ENCODE peak calls at places on chromosome 3, in seven cellular contexts. One of them, this sample, is unnamed.

GRCh38 chr3:194688207-194688711 is 2.6 kb downstream of the FAM43A start:
- DNase-seq in cerebellar cortex: no peak
- DNase-seq in Ammon's horn: no peak
- DNase-seq in breast epithelium: peak
- DNase-seq in stimulated activated CD8-positive, alpha-beta memory T cell treated with anti-CD3 and anti-CD28 coated beads, Interleukin-2, amount 100 ng/mL, for 1 hour: no peak
- DNase-seq in foreskin fibroblast: no peak
- DNase-seq in astrocyte of the spinal cord: peak
- DNase-seq in this sample: no peak

GRCh38 chr3:126481808-126482502 is 6.3 kb upstream of the ZXDC start:
- DNase-seq in cerebellar cortex: peak
- DNase-seq in Ammon's horn: no peak
- DNase-seq in breast epithelium: no peak
- DNase-seq in stimulated activated CD8-positive, alpha-beta memory T cell treated with anti-CD3 and anti-CD28 coated beads, Interleukin-2, amount 100 ng/mL, for 1 hour: no peak
- DNase-seq in foreskin fibroblast: peak
- DNase-seq in astrocyte of the spinal cord: peak
- DNase-seq in this sample: no peak

GRCh38 chr3:59979542-59979941 is 929.7 kb upstream of the CFAP20DC start:
- DNase-seq in cerebellar cortex: no peak
- DNase-seq in Ammon's horn: no peak
- DNase-seq in breast epithelium: no peak
- DNase-seq in stimulated activated CD8-positive, alpha-beta memory T cell treated with anti-CD3 and anti-CD28 coated beads, Interleukin-2, amount 100 ng/mL, for 1 hour: no peak
- DNase-seq in foreskin fibroblast: no peak
- DNase-seq in astrocyte of the spinal cord: no peak
- DNase-seq in this sample: no peak

GRCh38 chr3:146227486-146227885 is 23.4 kb downstream of the PLSCR4 start:
- DNase-seq in cerebellar cortex: peak
- DNase-seq in Ammon's horn: peak
- DNase-seq in breast epithelium: no peak
- DNase-seq in stimulated activated CD8-positive, alpha-beta memory T cell treated with anti-CD3 and anti-CD28 coated beads, Interleukin-2, amount 100 ng/mL, for 1 hour: no peak
- DNase-seq in foreskin fibroblast: no peak
- DNase-seq in astrocyte of the spinal cord: no peak
- DNase-seq in this sample: no peak

GRCh38 chr3:140588558-140588957 is 89.3 kb upstream of the TRIM42 start:
- DNase-seq in cerebellar cortex: no peak
- DNase-seq in Ammon's horn: no peak
- DNase-seq in breast epithelium: no peak
- DNase-seq in stimulated activated CD8-positive, alpha-beta memory T cell treated with anti-CD3 and anti-CD28 coated beads, Interleukin-2, amount 100 ng/mL, for 1 hour: no peak
- DNase-seq in foreskin fibroblast: no peak
- DNase-seq in astrocyte of the spinal cord: no peak
- DNase-seq in this sample: no peak

GRCh38 chr3:127158614-127159221 is 34.2 kb upstream of the PRR23E start:
- DNase-seq in cerebellar cortex: no peak
- DNase-seq in Ammon's horn: no peak
- DNase-seq in breast epithelium: no peak
- DNase-seq in stimulated activated CD8-positive, alpha-beta memory T cell treated with anti-CD3 and anti-CD28 coated beads, Interleukin-2, amount 100 ng/mL, for 1 hour: no peak
- DNase-seq in foreskin fibroblast: no peak
- DNase-seq in astrocyte of the spinal cord: peak
- DNase-seq in this sample: no peak

GRCh38 chr3:192130534-192131132 is 596.7 kb downstream of the FGF12 start:
- DNase-seq in cerebellar cortex: peak
- DNase-seq in Ammon's horn: peak
- DNase-seq in breast epithelium: peak
- DNase-seq in stimulated activated CD8-positive, alpha-beta memory T cell treated with anti-CD3 and anti-CD28 coated beads, Interleukin-2, amount 100 ng/mL, for 1 hour: no peak
- DNase-seq in foreskin fibroblast: no peak
- DNase-seq in astrocyte of the spinal cord: peak
- DNase-seq in this sample: peak

GRCh38 chr3:197345381-197345780 is 47.0 kb upstream of the DLG1 start:
- DNase-seq in cerebellar cortex: no peak
- DNase-seq in Ammon's horn: no peak
- DNase-seq in breast epithelium: no peak
- DNase-seq in stimulated activated CD8-positive, alpha-beta memory T cell treated with anti-CD3 and anti-CD28 coated beads, Interleukin-2, amount 100 ng/mL, for 1 hour: no peak
- DNase-seq in foreskin fibroblast: no peak
- DNase-seq in astrocyte of the spinal cord: no peak
- DNase-seq in this sample: no peak

GRCh38 chr3:110343376-110343775 is 728.2 kb upstream of the NECTIN3 start:
- DNase-seq in cerebellar cortex: no peak
- DNase-seq in Ammon's horn: no peak
- DNase-seq in breast epithelium: no peak
- DNase-seq in stimulated activated CD8-positive, alpha-beta memory T cell treated with anti-CD3 and anti-CD28 coated beads, Interleukin-2, amount 100 ng/mL, for 1 hour: no peak
- DNase-seq in foreskin fibroblast: peak
- DNase-seq in astrocyte of the spinal cord: peak
- DNase-seq in this sample: no peak

GRCh38 chr3:158273646-158274045 is 163.8 kb downstream of the RSRC1 start:
- DNase-seq in cerebellar cortex: no peak
- DNase-seq in Ammon's horn: no peak
- DNase-seq in breast epithelium: no peak
- DNase-seq in stimulated activated CD8-positive, alpha-beta memory T cell treated with anti-CD3 and anti-CD28 coated beads, Interleukin-2, amount 100 ng/mL, for 1 hour: no peak
- DNase-seq in foreskin fibroblast: no peak
- DNase-seq in astrocyte of the spinal cord: no peak
- DNase-seq in this sample: no peak

GRCh38 chr3:157810924-157811718 is 295.1 kb downstream of the SHOX2 start:
- DNase-seq in cerebellar cortex: no peak
- DNase-seq in Ammon's horn: no peak
- DNase-seq in breast epithelium: no peak
- DNase-seq in stimulated activated CD8-positive, alpha-beta memory T cell treated with anti-CD3 and anti-CD28 coated beads, Interleukin-2, amount 100 ng/mL, for 1 hour: no peak
- DNase-seq in foreskin fibroblast: no peak
- DNase-seq in astrocyte of the spinal cord: no peak
- DNase-seq in this sample: no peak

GRCh38 chr3:131388400-131388799 is 6.8 kb downstream of the NUDT16 start:
- DNase-seq in cerebellar cortex: no peak
- DNase-seq in Ammon's horn: no peak
- DNase-seq in breast epithelium: no peak
- DNase-seq in stimulated activated CD8-positive, alpha-beta memory T cell treated with anti-CD3 and anti-CD28 coated beads, Interleukin-2, amount 100 ng/mL, for 1 hour: no peak
- DNase-seq in foreskin fibroblast: peak
- DNase-seq in astrocyte of the spinal cord: no peak
- DNase-seq in this sample: no peak

GRCh38 chr3:53716998-53717397 is 129.2 kb downstream of the CHDH start:
- DNase-seq in cerebellar cortex: no peak
- DNase-seq in Ammon's horn: no peak
- DNase-seq in breast epithelium: no peak
- DNase-seq in stimulated activated CD8-positive, alpha-beta memory T cell treated with anti-CD3 and anti-CD28 coated beads, Interleukin-2, amount 100 ng/mL, for 1 hour: no peak
- DNase-seq in foreskin fibroblast: no peak
- DNase-seq in astrocyte of the spinal cord: no peak
- DNase-seq in this sample: no peak

GRCh38 chr3:28606283-28606682 is 257.7 kb upstream of the AZI2 start:
- DNase-seq in cerebellar cortex: no peak
- DNase-seq in Ammon's horn: no peak
- DNase-seq in breast epithelium: no peak
- DNase-seq in stimulated activated CD8-positive, alpha-beta memory T cell treated with anti-CD3 and anti-CD28 coated beads, Interleukin-2, amount 100 ng/mL, for 1 hour: no peak
- DNase-seq in foreskin fibroblast: no peak
- DNase-seq in astrocyte of the spinal cord: no peak
- DNase-seq in this sample: no peak

GRCh38 chr3:135803291-135803690 is 162.2 kb upstream of the PPP2R3A start:
- DNase-seq in cerebellar cortex: no peak
- DNase-seq in Ammon's horn: no peak
- DNase-seq in breast epithelium: no peak
- DNase-seq in stimulated activated CD8-positive, alpha-beta memory T cell treated with anti-CD3 and anti-CD28 coated beads, Interleukin-2, amount 100 ng/mL, for 1 hour: no peak
- DNase-seq in foreskin fibroblast: no peak
- DNase-seq in astrocyte of the spinal cord: no peak
- DNase-seq in this sample: no peak

GRCh38 chr3:107208100-107208499 is 169.1 kb upstream of the CCDC54 start:
- DNase-seq in cerebellar cortex: peak
- DNase-seq in Ammon's horn: peak
- DNase-seq in breast epithelium: no peak
- DNase-seq in stimulated activated CD8-positive, alpha-beta memory T cell treated with anti-CD3 and anti-CD28 coated beads, Interleukin-2, amount 100 ng/mL, for 1 hour: no peak
- DNase-seq in foreskin fibroblast: peak
- DNase-seq in astrocyte of the spinal cord: peak
- DNase-seq in this sample: no peak

This sample was measured in cerebellum.